ENCODE peak calls at places on chromosomes 6 and 20, in nine cellular contexts. One of them, this sample, is unnamed.
A peak's percentile ranks its signal among the peaks of the same experiment; 100 is the strongest.

GRCh38 chr6:163711615-163712568 is 297.4 kb downstream of the QKI start:
- DNase-seq in tibial artery: peak; percentile 87
- DNase-seq in mammary epithelial cell: no peak
- DNase-seq in fibroblast of lung: peak; percentile 41
- DNase-seq in colonic mucosa: peak; percentile 37
- DNase-seq in aorta: peak; percentile 83
- DNase-seq in transverse colon: peak; percentile 64
- DNase-seq in right lobe of liver: no peak
- DNase-seq in CD8-positive, alpha-beta memory T cell: no peak
- DNase-seq in this sample: no peak

GRCh38 chr6:90217621-90218496 is 78.8 kb downstream of the BACH2 start:
- DNase-seq in tibial artery: no peak
- DNase-seq in mammary epithelial cell: no peak
- DNase-seq in fibroblast of lung: no peak
- DNase-seq in colonic mucosa: peak; percentile 36
- DNase-seq in aorta: peak; percentile 87
- DNase-seq in transverse colon: no peak
- DNase-seq in right lobe of liver: peak; percentile 73
- DNase-seq in CD8-positive, alpha-beta memory T cell: no peak
- DNase-seq in this sample: no peak

GRCh38 chr20:22568872-22569344 is 15.5 kb downstream of the FOXA2 start:
- DNase-seq in tibial artery: no peak
- DNase-seq in mammary epithelial cell: no peak
- DNase-seq in fibroblast of lung: no peak
- DNase-seq in colonic mucosa: no peak
- DNase-seq in aorta: no peak
- DNase-seq in transverse colon: peak; percentile 16
- DNase-seq in right lobe of liver: no peak
- DNase-seq in CD8-positive, alpha-beta memory T cell: no peak
- DNase-seq in this sample: no peak

GRCh38 chr6:41170547-41171160 is 7.7 kb upstream of the TREM2 start:
- DNase-seq in tibial artery: no peak
- DNase-seq in mammary epithelial cell: no peak
- DNase-seq in fibroblast of lung: no peak
- DNase-seq in colonic mucosa: no peak
- DNase-seq in aorta: no peak
- DNase-seq in transverse colon: no peak
- DNase-seq in right lobe of liver: peak; percentile 14
- DNase-seq in CD8-positive, alpha-beta memory T cell: no peak
- DNase-seq in this sample: no peak

GRCh38 chr6:70164556-70164955 is 138.3 kb downstream of the COL9A1 start:
- DNase-seq in tibial artery: no peak
- DNase-seq in mammary epithelial cell: no peak
- DNase-seq in fibroblast of lung: no peak
- DNase-seq in colonic mucosa: no peak
- DNase-seq in aorta: no peak
- DNase-seq in transverse colon: no peak
- DNase-seq in right lobe of liver: no peak
- DNase-seq in CD8-positive, alpha-beta memory T cell: no peak
- DNase-seq in this sample: no peak

GRCh38 chr20:20603339-20603990 is 109.0 kb downstream of the RALGAPA2 start:
- DNase-seq in tibial artery: no peak
- DNase-seq in mammary epithelial cell: peak; percentile 97
- DNase-seq in fibroblast of lung: no peak
- DNase-seq in colonic mucosa: no peak
- DNase-seq in aorta: no peak
- DNase-seq in transverse colon: no peak
- DNase-seq in right lobe of liver: no peak
- DNase-seq in CD8-positive, alpha-beta memory T cell: peak; percentile 9
- DNase-seq in this sample: no peak

GRCh38 chr6:149210376-149210775 is 107.1 kb upstream of the TAB2 start:
- DNase-seq in tibial artery: no peak
- DNase-seq in mammary epithelial cell: peak; percentile 44
- DNase-seq in fibroblast of lung: peak; percentile 69
- DNase-seq in colonic mucosa: no peak
- DNase-seq in aorta: no peak
- DNase-seq in transverse colon: no peak
- DNase-seq in right lobe of liver: no peak
- DNase-seq in CD8-positive, alpha-beta memory T cell: no peak
- DNase-seq in this sample: no peak

GRCh38 chr20:63178889-63179751 is 36.8 kb downstream of the YTHDF1 start:
- DNase-seq in tibial artery: no peak
- DNase-seq in mammary epithelial cell: no peak
- DNase-seq in fibroblast of lung: peak; percentile 6
- DNase-seq in colonic mucosa: peak; percentile 35
- DNase-seq in aorta: no peak
- DNase-seq in transverse colon: peak; percentile 33
- DNase-seq in right lobe of liver: no peak
- DNase-seq in CD8-positive, alpha-beta memory T cell: peak; percentile 63
- DNase-seq in this sample: peak; percentile 20

GRCh38 chr6:303263-303662 is 11.0 kb downstream of the DUSP22 start:
- DNase-seq in tibial artery: no peak
- DNase-seq in mammary epithelial cell: no peak
- DNase-seq in fibroblast of lung: no peak
- DNase-seq in colonic mucosa: no peak
- DNase-seq in aorta: peak; percentile 39
- DNase-seq in transverse colon: no peak
- DNase-seq in right lobe of liver: no peak
- DNase-seq in CD8-positive, alpha-beta memory T cell: no peak
- DNase-seq in this sample: no peak

DNA sequence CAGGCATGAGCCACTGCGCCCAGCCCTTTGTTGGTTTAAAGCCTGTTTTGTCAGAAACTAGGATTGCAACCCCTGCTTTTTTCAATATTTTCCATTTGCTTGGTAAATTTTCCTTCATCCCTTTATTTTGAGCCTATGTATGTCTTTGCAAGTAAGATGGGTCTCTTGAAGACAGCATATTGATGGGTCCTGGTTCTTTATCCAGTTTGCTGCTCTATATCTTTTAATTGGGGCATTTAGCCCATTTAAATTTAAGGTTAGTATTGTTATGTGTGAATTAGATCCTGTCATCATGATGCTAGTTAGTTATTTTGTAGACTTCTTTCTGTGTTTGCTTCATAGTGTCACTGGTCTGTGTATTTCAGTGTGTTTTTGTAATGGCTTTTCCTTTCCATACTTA is 46.8 kb downstream of the ZC2HC1B start:
- DNase-seq in tibial artery: no peak
- DNase-seq in mammary epithelial cell: no peak
- DNase-seq in fibroblast of lung: no peak
- DNase-seq in colonic mucosa: no peak
- DNase-seq in aorta: no peak
- DNase-seq in transverse colon: no peak
- DNase-seq in right lobe of liver: no peak
- DNase-seq in CD8-positive, alpha-beta memory T cell: no peak
- DNase-seq in this sample: no peak
- H3K9me3 ChIP-seq in tibial artery: no peaks in the 10 kb centered on the region
- H3K9me3 ChIP-seq in mammary epithelial cell: no peaks in the 10 kb centered on the region
- H3K9me3 ChIP-seq in fibroblast of lung: no peaks in the 10 kb centered on the region
- H3K9me3 ChIP-seq in colonic mucosa: no peaks in the 10 kb centered on the region
- H3K9me3 ChIP-seq in aorta: no peaks in the 10 kb centered on the region
- H3K9me3 ChIP-seq in transverse colon: peaks cover 6% of the 10 kb centered on the region
- H3K9me3 ChIP-seq in right lobe of liver: no peaks in the 10 kb centered on the region
- H3K9me3 ChIP-seq in CD8-positive, alpha-beta memory T cell: no peaks in the 10 kb centered on the region
- H3K9me3 ChIP-seq in this sample: no peaks in the 10 kb centered on the region

DNA sequence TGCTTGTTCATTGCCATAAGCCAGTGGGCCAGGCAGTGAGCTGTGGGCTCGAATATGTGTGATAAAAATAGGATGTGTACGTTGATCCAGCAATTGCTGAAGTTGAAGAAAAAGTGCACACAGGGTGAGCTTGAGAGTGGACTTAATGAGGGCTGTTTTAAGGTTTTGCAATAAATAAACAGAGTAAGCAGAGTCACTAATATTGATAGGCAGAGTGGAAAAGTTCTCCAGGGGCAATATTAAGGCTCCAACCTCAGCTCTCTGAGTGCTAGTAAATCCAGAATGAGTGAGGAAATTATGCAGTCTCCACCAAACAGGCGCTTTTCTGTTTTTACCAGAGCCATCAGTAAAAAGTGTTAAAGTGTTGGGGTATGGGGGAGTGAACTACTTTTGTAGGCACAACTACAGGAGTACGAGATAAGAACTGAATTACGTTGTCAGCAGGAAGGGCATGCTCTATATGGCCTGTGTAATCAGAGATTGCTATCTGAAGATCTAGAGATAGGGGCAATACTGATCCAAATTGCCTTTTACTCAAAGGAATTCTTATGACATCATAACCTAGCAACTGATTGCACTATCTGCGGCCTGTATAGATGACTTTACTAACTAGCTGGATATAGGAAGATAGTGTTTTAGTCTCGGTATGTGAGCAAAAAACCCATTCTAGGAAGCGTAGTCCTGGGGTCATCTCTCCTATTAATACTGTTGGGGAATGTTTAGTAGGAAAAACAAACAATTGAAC is 7.6 kb upstream of the TBC1D20 start:
- DNase-seq in tibial artery: no peak
- DNase-seq in mammary epithelial cell: no peak
- DNase-seq in fibroblast of lung: no peak
- DNase-seq in colonic mucosa: no peak
- DNase-seq in aorta: no peak
- DNase-seq in transverse colon: no peak
- DNase-seq in right lobe of liver: no peak
- DNase-seq in CD8-positive, alpha-beta memory T cell: no peak
- DNase-seq in this sample: no peak
- H3K9me3 ChIP-seq in tibial artery: no peaks in the 10 kb centered on the region
- H3K9me3 ChIP-seq in mammary epithelial cell: no peaks in the 10 kb centered on the region
- H3K9me3 ChIP-seq in fibroblast of lung: no peaks in the 10 kb centered on the region
- H3K9me3 ChIP-seq in colonic mucosa: no peaks in the 10 kb centered on the region
- H3K9me3 ChIP-seq in aorta: no peaks in the 10 kb centered on the region
- H3K9me3 ChIP-seq in transverse colon: peaks cover 9% of the 10 kb centered on the region
- H3K9me3 ChIP-seq in right lobe of liver: peaks cover 9% of the 10 kb centered on the region
- H3K9me3 ChIP-seq in CD8-positive, alpha-beta memory T cell: peaks cover 4% of the 10 kb centered on the region
- H3K9me3 ChIP-seq in this sample: no peaks in the 10 kb centered on the region

GRCh38 chr20:29743101-29743931 is 1514.1 kb upstream of the DEFB115 start:
- DNase-seq in tibial artery: no peak
- DNase-seq in mammary epithelial cell: no peak
- DNase-seq in fibroblast of lung: no peak
- DNase-seq in colonic mucosa: no peak
- DNase-seq in aorta: peak; percentile 69
- DNase-seq in transverse colon: no peak
- DNase-seq in right lobe of liver: no peak
- DNase-seq in CD8-positive, alpha-beta memory T cell: no peak
- DNase-seq in this sample: no peak
- H3K9me3 ChIP-seq in tibial artery: no peaks in the 10 kb centered on the region
- H3K9me3 ChIP-seq in mammary epithelial cell: peaks cover 40% of the 10 kb centered on the region
- H3K9me3 ChIP-seq in fibroblast of lung: no peaks in the 10 kb centered on the region
- H3K9me3 ChIP-seq in colonic mucosa: no peaks in the 10 kb centered on the region
- H3K9me3 ChIP-seq in aorta: peaks cover 3% of the 10 kb centered on the region
- H3K9me3 ChIP-seq in transverse colon: peaks cover 7% of the 10 kb centered on the region
- H3K9me3 ChIP-seq in right lobe of liver: no peaks in the 10 kb centered on the region
- H3K9me3 ChIP-seq in CD8-positive, alpha-beta memory T cell: no peaks in the 10 kb centered on the region
- H3K9me3 ChIP-seq in this sample: no peaks in the 10 kb centered on the region

DNA sequence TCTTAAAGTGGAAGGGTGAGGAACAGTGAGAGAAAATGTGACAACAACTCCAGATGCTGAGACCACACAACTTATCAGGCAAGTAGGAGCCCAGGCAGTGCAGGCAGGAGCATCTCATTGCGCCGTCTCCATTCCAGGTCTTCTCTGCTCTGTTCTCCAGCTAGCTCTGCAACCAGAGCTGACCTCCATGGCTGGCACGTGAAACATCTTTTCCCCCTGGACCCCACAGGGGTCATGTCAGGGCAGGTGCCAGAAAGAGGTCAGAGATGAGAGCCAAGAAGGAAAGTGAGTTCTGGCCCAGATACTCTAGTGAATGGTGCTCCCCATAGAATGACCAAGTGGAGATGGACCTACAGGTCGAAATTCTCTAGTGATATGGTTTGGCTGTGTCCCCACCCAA is 281.4 kb downstream of the SMOC2 start:
- DNase-seq in tibial artery: no peak
- DNase-seq in mammary epithelial cell: no peak
- DNase-seq in fibroblast of lung: no peak
- DNase-seq in colonic mucosa: no peak
- DNase-seq in aorta: no peak
- DNase-seq in transverse colon: no peak
- DNase-seq in right lobe of liver: no peak
- DNase-seq in CD8-positive, alpha-beta memory T cell: no peak
- DNase-seq in this sample: no peak
- H3K9me3 ChIP-seq in tibial artery: no peaks in the 10 kb centered on the region
- H3K9me3 ChIP-seq in mammary epithelial cell: peaks cover 24% of the 10 kb centered on the region
- H3K9me3 ChIP-seq in fibroblast of lung: no peaks in the 10 kb centered on the region
- H3K9me3 ChIP-seq in colonic mucosa: no peaks in the 10 kb centered on the region
- H3K9me3 ChIP-seq in aorta: peaks cover 3% of the 10 kb centered on the region
- H3K9me3 ChIP-seq in transverse colon: no peaks in the 10 kb centered on the region
- H3K9me3 ChIP-seq in right lobe of liver: no peaks in the 10 kb centered on the region
- H3K9me3 ChIP-seq in CD8-positive, alpha-beta memory T cell: no peaks in the 10 kb centered on the region
- H3K9me3 ChIP-seq in this sample: no peaks in the 10 kb centered on the region

GRCh38 chr6:79030023-79030422 is 48.0 kb downstream of the PHIP start:
- DNase-seq in tibial artery: no peak
- DNase-seq in mammary epithelial cell: no peak
- DNase-seq in fibroblast of lung: no peak
- DNase-seq in colonic mucosa: no peak
- DNase-seq in aorta: no peak
- DNase-seq in transverse colon: no peak
- DNase-seq in right lobe of liver: no peak
- DNase-seq in CD8-positive, alpha-beta memory T cell: no peak
- DNase-seq in this sample: no peak
- H3K9me3 ChIP-seq in tibial artery: no peaks in the 10 kb centered on the region
- H3K9me3 ChIP-seq in mammary epithelial cell: no peaks in the 10 kb centered on the region
- H3K9me3 ChIP-seq in fibroblast of lung: no peaks in the 10 kb centered on the region
- H3K9me3 ChIP-seq in colonic mucosa: no peaks in the 10 kb centered on the region
- H3K9me3 ChIP-seq in aorta: no peaks in the 10 kb centered on the region
- H3K9me3 ChIP-seq in transverse colon: no peaks in the 10 kb centered on the region
- H3K9me3 ChIP-seq in right lobe of liver: no peaks in the 10 kb centered on the region
- H3K9me3 ChIP-seq in CD8-positive, alpha-beta memory T cell: no peaks in the 10 kb centered on the region
- H3K9me3 ChIP-seq in this sample: no peaks in the 10 kb centered on the region

GRCh38 chr6:169171951-169172350 is 81.7 kb downstream of the THBS2 start:
- DNase-seq in tibial artery: no peak
- DNase-seq in mammary epithelial cell: peak; percentile 32
- DNase-seq in fibroblast of lung: peak; percentile 52
- DNase-seq in colonic mucosa: no peak
- DNase-seq in aorta: no peak
- DNase-seq in transverse colon: no peak
- DNase-seq in right lobe of liver: no peak
- DNase-seq in CD8-positive, alpha-beta memory T cell: no peak
- DNase-seq in this sample: no peak
- H3K9me3 ChIP-seq in tibial artery: no peaks in the 10 kb centered on the region
- H3K9me3 ChIP-seq in mammary epithelial cell: peaks cover 2% of the 10 kb centered on the region
- H3K9me3 ChIP-seq in fibroblast of lung: no peaks in the 10 kb centered on the region
- H3K9me3 ChIP-seq in colonic mucosa: no peaks in the 10 kb centered on the region
- H3K9me3 ChIP-seq in aorta: no peaks in the 10 kb centered on the region
- H3K9me3 ChIP-seq in transverse colon: no peaks in the 10 kb centered on the region
- H3K9me3 ChIP-seq in right lobe of liver: no peaks in the 10 kb centered on the region
- H3K9me3 ChIP-seq in CD8-positive, alpha-beta memory T cell: no peaks in the 10 kb centered on the region
- H3K9me3 ChIP-seq in this sample: no peaks in the 10 kb centered on the region

This sample was measured in MM.1S.